ENCODE peak calls at places on chromosomes 6 and 20, in six cellular contexts. Q, E, S, R, V and O are unnamed samples.

GRCh38 chr20:62147528-62147927 is 4.0 kb downstream of the SS18L1 start:
- DNase-seq in R (no peak), S (no peak), E (no peak), Q (no peak), V (no peak), O (no peak)

GRCh38 chr6:16481680-16482079 is 243.3 kb downstream of the GMPR start:
- DNase-seq in S (peak), Q (peak), E (no peak), V (peak), R (no peak), O (no peak)

GRCh38 chr20:13221673-13222318 is 722 bp downstream of the ISM1 start:
- DNase-seq in R (peak), E (peak), S (peak), Q (peak), V (peak), O (peak)

GRCh38 chr20:57473246-57474042 is 51.5 kb downstream of the CTCFL start:
- DNase-seq in V (peak), Q (peak), E (no peak), S (peak), R (no peak), O (peak)

GRCh38 chr6:44915111-44915510 is 413.0 kb upstream of the RUNX2 start:
- DNase-seq in E (no peak), S (no peak), V (no peak), Q (no peak), R (no peak), O (no peak)

GRCh38 chr6:617485-618100 is 39.3 kb downstream of the HUS1B start:
- DNase-seq in R (no peak), Q (no peak), E (no peak), V (no peak), S (no peak), O (peak)

GRCh38 chr20:57998276-57998675 is 230.2 kb downstream of the ANKRD60 start:
- DNase-seq in Q (no peak), S (no peak), R (no peak), V (no peak), E (no peak), O (no peak)

GRCh38 chr20:29472606-29473005 is 1784.9 kb upstream of the DEFB115 start:
- DNase-seq in V (no peak), R (no peak), Q (no peak), S (no peak), E (no peak), O (no peak)

GRCh38 chr6:51098801-51099200 is 280.1 kb downstream of the TFAP2B start:
- DNase-seq in S (no peak), R (no peak), Q (no peak), E (no peak), V (no peak), O (no peak)

GRCh38 chr6:22219916-22220315 is 76.9 kb downstream of the PRL start:
- DNase-seq in S (no peak), V (no peak), E (no peak), R (no peak), Q (no peak), O (no peak)

GRCh38 chr6:116866281-116866871 is 10.7 kb upstream of the RFX6 start:
- DNase-seq in E (no peak), R (no peak), Q (no peak), V (no peak), S (no peak), O (no peak)

GRCh38 chr20:24033151-24033550 is 44.6 kb upstream of the GGTLC1 start:
- DNase-seq in E (no peak), S (no peak), Q (no peak), R (no peak), V (no peak), O (no peak)

GRCh38 chr20:43936371-43936770 is 21.7 kb downstream of the TOX2 start:
- DNase-seq in S (no peak), Q (no peak), V (no peak), E (no peak), R (no peak), O (no peak)

GRCh38 chr20:5065489-5066383 is 54.0 kb downstream of the PCNA start:
- DNase-seq in R (no peak), E (no peak), S (no peak), V (no peak), Q (no peak), O (no peak)

GRCh38 chr20:19370076-19371075 is 157.9 kb downstream of the SLC24A3 start:
- DNase-seq in S (no peak), V (no peak), E (no peak), R (no peak), Q (no peak), O (no peak)

GRCh38 chr20:15811951-15812350 is 761.3 kb downstream of the KIF16B start:
- DNase-seq in S (no peak), V (no peak), Q (no peak), R (no peak), E (no peak), O (no peak)

GRCh38 chr20:63066506-63067265 is 59.9 kb upstream of the BHLHE23 start:
- DNase-seq in S (no peak), Q (no peak), E (no peak), R (no peak), V (no peak), O (no peak)

GRCh38 chr20:33013701-33014326 is 6.3 kb downstream of the BPIFB2 start:
- DNase-seq in V (no peak), E (no peak), Q (no peak), R (no peak), S (no peak), O (no peak)

GRCh38 chr6:10520468-10520867 is 683 bp upstream of the GCNT2 start:
- DNase-seq in S (no peak), E (no peak), Q (no peak), R (no peak), V (no peak), O (no peak)

GRCh38 chr20:25321262-25321831 is 69.3 kb downstream of the ABHD12 start:
- DNase-seq in V (no peak), Q (no peak), R (no peak), E (no peak), S (no peak), O (no peak)

GRCh38 chr6:157050537-157051280 is 272.6 kb downstream of the TMEM242 start:
- DNase-seq in R (no peak), V (no peak), E (no peak), Q (no peak), S (no peak), O (peak)

GRCh38 chr6:143441680-143442359 is 8.7 kb downstream of the ADAT2 start:
- DNase-seq in V (no peak), Q (no peak), R (no peak), E (no peak), S (no peak), O (no peak)

GRCh38 chr6:70838907-70839285 is 118.0 kb downstream of the B3GAT2 start:
- DNase-seq in R (no peak), S (no peak), Q (no peak), E (no peak), V (no peak), O (no peak)

GRCh38 chr20:33301192-33301930 is 18.3 kb downstream of the BPIFB1 start:
- DNase-seq in E (no peak), R (no peak), S (no peak), V (no peak), Q (no peak), O (no peak)

GRCh38 chr6:44050872-44051421 is 76.3 kb downstream of the MRPL14 start:
- DNase-seq in V (no peak), R (no peak), S (no peak), E (no peak), Q (no peak), O (no peak)

GRCh38 chr6:142781124-142781523 is 163.9 kb downstream of the HIVEP2 start:
- DNase-seq in E (no peak), V (no peak), S (no peak), R (no peak), Q (no peak), O (no peak)